ENCODE peak calls at places on chromosomes 2 and 18, in ten cellular contexts. P, E, V, D, A, H, R, X, Q and O are unnamed samples.
A peak's percentile ranks its signal among the peaks of the same experiment; 100 is the strongest.

GRCh38 chr2:227862227-227862740 is 9.1 kb upstream of the DAW1 start:
- DNase-seq in P (no peak), E (no peak), V (no peak), D (no peak), A (no peak), H (peak; percentile 27), R (peak; percentile 61), X (peak; percentile 51), Q (no peak), O (peak; percentile 56)

GRCh38 chr2:190978389-190979053 is 35.5 kb downstream of the STAT1 start:
- DNase-seq in P (no peak), E (no peak), V (no peak), D (no peak), A (no peak), H (no peak), R (no peak), X (no peak), Q (no peak), O (no peak)

GRCh38 chr2:10103179-10103578 is 19.4 kb upstream of the RRM2 start:
- DNase-seq in P (no peak), E (no peak), V (no peak), D (no peak), A (no peak), H (no peak), R (no peak), X (no peak), Q (no peak), O (no peak)

GRCh38 chr2:177147093-177147694 is 65.4 kb upstream of the HNRNPA3 start:
- DNase-seq in P (no peak), E (no peak), V (no peak), D (no peak), A (no peak), H (peak; percentile 51), R (peak; percentile 40), X (no peak), Q (no peak), O (no peak)

GRCh38 chr18:44548291-44549221 is 132.1 kb upstream of the SETBP1 start:
- DNase-seq in P (no peak), E (no peak), V (no peak), D (no peak), A (peak; percentile 31), H (no peak), R (no peak), X (no peak), Q (no peak), O (peak; percentile 19)

GRCh38 chr2:180618570-180618969 is 361.8 kb upstream of the UBE2E3 start:
- DNase-seq in P (no peak), E (no peak), V (no peak), D (no peak), A (no peak), H (no peak), R (no peak), X (no peak), Q (no peak), O (no peak)

GRCh38 chr18:62525611-62526010 is 2.8 kb downstream of the ZCCHC2 start:
- DNase-seq in P (no peak), E (no peak), V (no peak), D (no peak), A (no peak), H (no peak), R (no peak), X (no peak), Q (no peak), O (no peak)

GRCh38 chr18:62486290-62486964 is 36.4 kb upstream of the ZCCHC2 start:
- DNase-seq in P (no peak), E (no peak), V (no peak), D (no peak), A (no peak), H (peak; percentile 10), R (no peak), X (peak; percentile 94), Q (peak; percentile 39), O (no peak)

GRCh38 chr2:2333076-2333475 is 2.0 kb upstream of the MYT1L start:
- DNase-seq in P (no peak), E (no peak), V (no peak), D (no peak), A (no peak), H (no peak), R (no peak), X (no peak), Q (no peak), O (no peak)

GRCh38 chr2:221204699-221205098 is 367.4 kb downstream of the EPHA4 start:
- DNase-seq in P (no peak), E (no peak), V (no peak), D (no peak), A (no peak), H (no peak), R (no peak), X (no peak), Q (no peak), O (no peak)

GRCh38 chr2:133886735-133887675 is 318.7 kb upstream of the NCKAP5 start:
- DNase-seq in P (peak; percentile 63), E (peak; percentile 70), V (peak; percentile 52), D (peak; percentile 19), A (peak; percentile 70), H (peak; percentile 71), R (peak; percentile 82), X (peak; percentile 70), Q (peak; percentile 71), O (peak; percentile 91)

GRCh38 chr2:241833101-241833937 is 24.3 kb downstream of the NEU4 start:
- DNase-seq in P (no peak), E (peak; percentile 41), V (no peak), D (no peak), A (no peak), H (no peak), R (no peak), X (no peak), Q (no peak), O (peak; percentile 17)

GRCh38 chr2:29528891-29529520 is 392.4 kb downstream of the ALK start:
- DNase-seq in P (peak; percentile 54), E (no peak), V (no peak), D (no peak), A (peak; percentile 59), H (no peak), R (no peak), X (no peak), Q (peak; percentile 20), O (no peak)

GRCh38 chr2:217809736-217810135 is 193.1 kb downstream of the TNS1 start:
- DNase-seq in P (no peak), E (no peak), V (no peak), D (no peak), A (no peak), H (no peak), R (no peak), X (no peak), Q (no peak), O (no peak)

GRCh38 chr2:200158586-200159365 is 147.7 kb upstream of the SPATS2L start:
- DNase-seq in P (no peak), E (no peak), V (no peak), D (no peak), A (no peak), H (no peak), R (no peak), X (no peak), Q (no peak), O (no peak)

GRCh38 chr2:137928547-137929503 is 35.4 kb upstream of the HNMT start:
- DNase-seq in P (no peak), E (no peak), V (no peak), D (no peak), A (no peak), H (no peak), R (no peak), X (no peak), Q (no peak), O (no peak)

DNA sequence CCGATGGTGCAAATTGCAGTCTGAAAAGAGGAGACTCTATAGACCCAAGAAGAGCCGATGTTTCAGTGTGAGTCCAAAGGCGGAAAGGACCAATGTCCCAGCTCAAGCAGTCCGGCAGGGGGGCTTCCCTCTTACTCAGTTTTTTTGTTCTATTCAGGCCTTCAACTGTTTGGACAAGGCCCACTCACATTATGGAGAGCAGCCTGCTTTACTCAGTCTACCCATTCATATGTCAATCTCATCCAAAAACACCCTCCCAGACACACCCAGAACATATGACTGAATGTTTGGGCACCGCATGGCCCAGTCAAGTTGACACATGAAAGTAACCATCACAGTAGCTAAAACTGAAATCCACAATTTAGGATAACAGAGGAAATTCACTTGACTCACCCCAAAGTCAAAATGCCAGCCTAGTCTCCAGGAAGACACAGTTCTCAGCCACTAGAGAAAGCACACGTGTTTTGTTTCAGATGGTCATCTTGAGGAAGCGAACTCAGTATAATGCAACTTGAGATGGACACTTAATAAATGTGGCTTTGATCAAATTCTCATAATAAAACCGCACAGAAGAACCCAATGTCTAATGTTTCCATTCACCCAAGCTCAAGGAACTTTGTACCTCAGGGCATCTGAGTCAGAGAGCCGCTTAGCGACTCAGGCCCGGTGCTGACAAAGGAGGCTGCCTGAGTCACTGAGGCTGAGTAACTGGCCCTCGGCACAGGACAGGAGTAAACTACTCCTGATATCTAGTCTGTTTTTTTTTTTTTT is 2.4 kb downstream of the FHL2 start:
- DNase-seq in P (no peak), E (peak; percentile 74), V (no peak), D (no peak), A (no peak), H (peak; percentile 85), R (peak; percentile 48), X (peak; percentile 95), Q (no peak), O (peak; percentile 20)
- H3K4me1 ChIP-seq in P (peaks cover 23% of the 10 kb centered on the region), E (peaks cover 60% of the 10 kb centered on the region), V (peaks cover 4% of the 10 kb centered on the region), D (peaks cover 12% of the 10 kb centered on the region), A (peaks cover 84% of the 10 kb centered on the region), H (peaks cover 38% of the 10 kb centered on the region), R (peaks cover 11% of the 10 kb centered on the region), X (peaks cover 36% of the 10 kb centered on the region), Q (peaks cover 12% of the 10 kb centered on the region), O (no peaks in the 10 kb centered on the region)

GRCh38 chr2:219123356-219124143 is 37.1 kb downstream of the NHEJ1 start:
- DNase-seq in P (no peak), E (no peak), V (no peak), D (no peak), A (no peak), H (no peak), R (no peak), X (no peak), Q (no peak), O (no peak)
- H3K4me1 ChIP-seq in P (peaks cover 13% of the 10 kb centered on the region), E (no peaks in the 10 kb centered on the region), V (peaks cover 14% of the 10 kb centered on the region), D (peaks cover 12% of the 10 kb centered on the region), A (peaks cover 41% of the 10 kb centered on the region), H (peaks cover 37% of the 10 kb centered on the region), R (no peaks in the 10 kb centered on the region), X (peaks cover 22% of the 10 kb centered on the region), Q (peaks cover 60% of the 10 kb centered on the region), O (peaks cover 20% of the 10 kb centered on the region)

GRCh38 chr2:17558878-17559277 is 18.4 kb downstream of the VSNL1 start:
- DNase-seq in P (no peak), E (no peak), V (no peak), D (no peak), A (no peak), H (no peak), R (no peak), X (no peak), Q (no peak), O (no peak)
- H3K4me1 ChIP-seq in P (no peaks in the 10 kb centered on the region), E (no peaks in the 10 kb centered on the region), V (no peaks in the 10 kb centered on the region), D (no peaks in the 10 kb centered on the region), A (peaks cover 4% of the 10 kb centered on the region), H (no peaks in the 10 kb centered on the region), R (no peaks in the 10 kb centered on the region), X (no peaks in the 10 kb centered on the region), Q (no peaks in the 10 kb centered on the region), O (no peaks in the 10 kb centered on the region)

DNA sequence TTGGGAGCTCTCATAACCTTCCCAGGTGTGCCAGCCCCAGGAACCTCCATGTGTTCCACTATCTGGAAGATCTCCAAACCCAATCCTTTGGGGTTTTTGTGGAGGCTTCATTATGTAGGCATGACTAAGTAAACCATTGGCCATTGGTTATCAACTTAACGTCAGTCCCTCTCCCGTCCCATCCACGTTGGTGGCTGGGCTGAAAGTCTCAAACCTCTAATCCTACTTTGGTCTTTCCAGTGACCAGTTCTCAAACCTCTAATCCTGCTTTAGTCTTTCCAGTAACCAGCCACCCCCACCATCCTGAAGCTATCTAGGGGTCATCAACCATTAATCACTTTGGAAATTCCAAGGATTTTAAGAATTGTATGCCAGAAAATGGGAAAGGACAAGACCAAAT is 704.7 kb upstream of the TMEFF2 start:
- DNase-seq in P (no peak), E (no peak), V (no peak), D (no peak), A (no peak), H (no peak), R (no peak), X (no peak), Q (no peak), O (no peak)
- H3K4me1 ChIP-seq in P (no peaks in the 10 kb centered on the region), E (no peaks in the 10 kb centered on the region), V (no peaks in the 10 kb centered on the region), D (no peaks in the 10 kb centered on the region), A (no peaks in the 10 kb centered on the region), H (no peaks in the 10 kb centered on the region), R (no peaks in the 10 kb centered on the region), X (no peaks in the 10 kb centered on the region), Q (no peaks in the 10 kb centered on the region), O (no peaks in the 10 kb centered on the region)